ENCODE peak calls at places on chromosomes 2 and 18, in nine cellular contexts. M is lower leg skin, O is osteocyte, H is fibroblast of pulmonary artery, B is progenitor cell of endocrine pancreas, Y is GM20000, Z is choroid plexus epithelial cell, V is K562, Q is GM13977. X is an unnamed sample.

GRCh38 chr2:42048318-42049251 is 764 bp downstream of the PKDCC start:
- DNase-seq in O (no peak), H (no peak), Z (peak; percentile 39), M (no peak), Y (no peak), Q (no peak), B (no peak), V (peak; percentile 54), X (no peak)

GRCh38 chr2:222709191-222709891 is 37.9 kb downstream of the MOGAT1 start:
- DNase-seq in M (peak; percentile 93), Q (peak; percentile 30), Y (peak; percentile 32), H (peak; percentile 99), V (peak; percentile 71), O (peak; percentile 91), Z (peak; percentile 99), B (no peak), X (no peak)

GRCh38 chr2:42013409-42013808 is 34.4 kb upstream of the PKDCC start:
- DNase-seq in Y (no peak), O (no peak), H (peak; percentile 47), M (no peak), B (no peak), Z (no peak), Q (no peak), V (no peak), X (no peak)

GRCh38 chr2:39513641-39514094 is 76.6 kb upstream of the MAP4K3 start:
- DNase-seq in O (no peak), H (peak; percentile 97), V (peak; percentile 72), Z (peak; percentile 94), Q (peak; percentile 50), Y (peak; percentile 58), M (no peak), B (no peak), X (no peak)

GRCh38 chr2:227148106-227148505 is 15.9 kb downstream of the COL4A4 start:
- DNase-seq in O (no peak), M (no peak), B (no peak), Q (no peak), Y (no peak), V (no peak), H (no peak), Z (no peak), X (no peak)

GRCh38 chr18:43161528-43161927 is 46.0 kb upstream of the RIT2 start:
- DNase-seq in H (peak; percentile 70), Q (no peak), B (no peak), O (no peak), Y (no peak), M (no peak), Z (peak; percentile 78), V (no peak), X (no peak)

GRCh38 chr2:109537565-109538221 is 76.1 kb downstream of the SEPTIN10 start:
- DNase-seq in Q (no peak), H (peak; percentile 57), M (no peak), B (no peak), O (no peak), Y (no peak), Z (peak; percentile 69), V (no peak), X (no peak)

GRCh38 chr2:241011751-241012510 is 13.5 kb downstream of the SNED1 start:
- DNase-seq in O (peak; percentile 83), Q (no peak), Y (no peak), H (no peak), M (peak; percentile 79), V (no peak), Z (no peak), B (peak; percentile 9), X (no peak)

GRCh38 chr2:133642831-133643230 is 74.6 kb upstream of the NCKAP5 start:
- DNase-seq in B (no peak), Y (no peak), Z (peak; percentile 71), O (no peak), H (peak; percentile 50), M (no peak), Q (no peak), V (no peak), X (no peak)

GRCh38 chr2:173488861-173489260 is 134.2 kb downstream of the CDCA7 start:
- DNase-seq in Q (no peak), Z (no peak), Y (no peak), V (no peak), B (no peak), O (no peak), H (peak; percentile 21), M (no peak), X (no peak)

GRCh38 chr2:150809083-150809482 is 321.6 kb upstream of the RND3 start:
- DNase-seq in Q (no peak), H (no peak), Y (no peak), V (no peak), B (no peak), Z (no peak), M (no peak), O (no peak), X (no peak)

GRCh38 chr18:76354348-76354747 is 140.7 kb downstream of the ZNF516 start:
- DNase-seq in M (no peak), Z (peak; percentile 48), H (peak; percentile 70), V (no peak), O (peak; percentile 32), Q (no peak), Y (no peak), B (no peak), X (no peak)

GRCh38 chr2:221422516-221423211 is 149.4 kb downstream of the EPHA4 start:
- DNase-seq in Z (no peak), Y (no peak), M (no peak), B (no peak), Q (no peak), O (no peak), V (no peak), H (peak; percentile 40), X (no peak)

GRCh38 chr18:44799422-44800421 is 119.0 kb downstream of the SETBP1 start:
- DNase-seq in H (no peak), B (no peak), V (no peak), M (no peak), Q (no peak), Y (peak; percentile 42), Z (no peak), O (no peak), X (no peak)

GRCh38 chr2:18792226-18792629 is 202.9 kb upstream of the NT5C1B start:
- DNase-seq in V (no peak), Q (no peak), B (no peak), M (no peak), O (no peak), H (peak; percentile 44), Z (peak; percentile 36), Y (no peak), X (no peak)

GRCh38 chr2:173623411-173624076 is 268.9 kb downstream of the CDCA7 start:
- DNase-seq in H (no peak), M (no peak), V (no peak), O (no peak), Q (no peak), Y (no peak), B (no peak), Z (no peak), X (no peak)

GRCh38 chr2:41066168-41066567 is 614.3 kb upstream of the SLC8A1 start:
- DNase-seq in Y (no peak), Q (no peak), H (no peak), O (no peak), Z (no peak), M (no peak), V (no peak), B (no peak), X (no peak)

GRCh38 chr2:222306393-222307137 is 7.8 kb upstream of the PAX3 start:
- DNase-seq in H (no peak), Q (no peak), V (no peak), O (no peak), M (no peak), Y (no peak), Z (no peak), B (no peak), X (no peak)

GRCh38 chr18:33010149-33010548 is 237.3 kb upstream of the KLHL14 start:
- DNase-seq in V (no peak), O (no peak), Y (no peak), M (no peak), Q (no peak), B (no peak), H (peak; percentile 3), Z (no peak), X (no peak)

DNA sequence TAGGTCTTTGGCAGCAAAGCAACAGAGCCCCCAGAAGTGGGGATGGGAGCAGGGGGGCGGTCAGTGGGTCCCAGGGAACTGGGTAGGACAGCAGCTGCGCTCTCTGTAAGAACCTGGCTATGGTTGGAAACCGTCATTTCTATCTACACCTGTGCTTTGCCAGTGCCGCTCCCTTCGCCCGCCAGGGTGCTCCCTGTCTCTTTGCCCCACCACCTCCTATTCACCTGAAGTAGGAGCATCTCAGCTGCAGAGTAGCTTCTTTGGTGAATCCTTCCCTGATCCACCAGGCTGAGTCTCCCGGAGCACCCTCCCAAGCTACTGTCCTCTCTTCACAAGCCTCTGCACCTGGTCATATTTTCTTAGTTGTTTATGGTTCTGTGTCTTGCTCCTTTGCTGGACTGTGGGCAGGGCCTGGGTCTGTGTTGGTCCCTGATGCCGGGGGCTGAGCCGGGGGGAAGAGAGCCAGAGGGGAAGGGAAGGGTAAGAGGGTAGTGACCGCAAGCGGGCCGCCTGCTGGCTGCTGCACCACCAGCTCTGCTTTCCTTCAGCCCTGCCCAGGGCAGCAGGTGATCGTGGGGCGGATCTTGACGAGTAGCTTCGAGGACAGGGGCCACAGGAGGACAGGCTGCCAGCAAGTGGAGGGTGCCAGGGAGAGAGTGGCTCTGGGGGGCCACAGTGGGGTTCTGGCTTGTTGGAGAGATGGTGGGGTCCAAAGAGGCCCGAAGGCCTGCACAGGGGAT is 45.2 kb downstream of the INPP5D start:
- DNase-seq in V (no peak), H (no peak), B (no peak), Z (no peak), Q (no peak), Y (no peak), O (no peak), M (no peak), X (no peak)
- TF ChIP-seq CTCF in V (no peak), H (no peak), B (no peak), Z (no peak), Q (no peak), Y (no peak), O (no peak), M (no peak), X (no peak)

GRCh38 chr2:231795525-231796327 is 9.5 kb downstream of the COPS7B start:
- DNase-seq in O (no peak), V (no peak), B (no peak), Z (peak; percentile 79), Q (no peak), Y (no peak), M (no peak), H (peak; percentile 81), X (no peak)
- TF ChIP-seq CTCF in O (peak; percentile 35), V (peak; percentile 20), B (peak; percentile 28), Z (peak; percentile 46), Q (peak; percentile 6), Y (no peak), M (no peak), H (peak; percentile 48), X (peak; percentile 7)

GRCh38 chr2:9814129-9814868 is 29.0 kb upstream of the TAF1B start:
- DNase-seq in Y (no peak), B (no peak), V (no peak), Z (no peak), Q (peak; percentile 20), O (no peak), H (no peak), M (peak; percentile 78), X (no peak)
- TF ChIP-seq CTCF in Y (no peak), B (peak; percentile 0), V (no peak), Z (no peak), Q (no peak), O (no peak), H (no peak), M (no peak), X (no peak)

GRCh38 chr2:179137191-179137590 is 87.3 kb upstream of the CCDC141 start:
- DNase-seq in M (no peak), B (no peak), O (no peak), H (no peak), V (no peak), Q (no peak), Y (no peak), Z (no peak), X (no peak)
- TF ChIP-seq CTCF in M (no peak), B (no peak), O (no peak), H (no peak), V (no peak), Q (no peak), Y (no peak), Z (no peak), X (no peak)

X was measured in D721Med.